ENCODE peak calls at places on chromosomes 3 and 15, in four cellular contexts. J is Panc1, B is stomach, N is HepG2. D is an unnamed sample.

GRCh38 chr15:66894986-66895780 is 170.2 kb upstream of the SMAD3 start:
- DNase-seq in J (no peak), B (no peak), N (no peak), D (no peak)

GRCh38 chr3:28860307-28860706 is 420.6 kb upstream of the RBMS3 start:
- DNase-seq in J (no peak), B (no peak), N (no peak), D (peak; percentile 57)

GRCh38 chr3:130850044-130850797 is 43.7 kb upstream of the ATP2C1 start:
- DNase-seq in J (no peak), B (no peak), N (no peak), D (peak; percentile 57)

GRCh38 chr15:70210538-70210937 is 112.8 kb upstream of the TLE3 start:
- DNase-seq in J (no peak), B (no peak), N (no peak), D (no peak)

GRCh38 chr3:117722856-117723255 is 1013.3 kb downstream of the TUSC7 start:
- DNase-seq in J (no peak), B (no peak), N (no peak), D (no peak)

GRCh38 chr3:190621209-190621608 is 107.3 kb downstream of the IL1RAP start:
- DNase-seq in J (no peak), B (no peak), N (no peak), D (no peak)

GRCh38 chr15:40959331-40960141 is 6.3 kb downstream of the CHAC1 start:
- DNase-seq in J (no peak), B (no peak), N (no peak), D (no peak)

GRCh38 chr3:194117114-194117845 is 18.7 kb upstream of the HES1 start:
- DNase-seq in J (no peak), B (peak; percentile 81), N (no peak), D (no peak)

GRCh38 chr15:43795997-43796396 is 3.9 kb downstream of the SERF2 start:
- DNase-seq in J (no peak), B (no peak), N (no peak), D (no peak)

GRCh38 chr3:155110021-155110420 is 29.9 kb downstream of the MME start:
- DNase-seq in J (no peak), B (no peak), N (no peak), D (no peak)

GRCh38 chr3:37129871-37130270 is 44.5 kb downstream of the LRRFIP2 start:
- DNase-seq in J (no peak), B (no peak), N (no peak), D (no peak)

GRCh38 chr15:82968066-82968465 is 15.5 kb upstream of the HOMER2 start:
- DNase-seq in J (no peak), B (no peak), N (no peak), D (no peak)

GRCh38 chr15:67110400-67110799 is 45.0 kb downstream of the SMAD3 start:
- DNase-seq in J (no peak), B (no peak), N (no peak), D (no peak)

GRCh38 chr15:70289191-70289955 is 191.7 kb upstream of the TLE3 start:
- DNase-seq in J (no peak), B (peak; percentile 87), N (no peak), D (peak; percentile 77)

GRCh38 chr15:68364028-68364659 is 67.8 kb downstream of the ITGA11 start:
- DNase-seq in J (no peak), B (no peak), N (no peak), D (no peak)

GRCh38 chr3:63693351-63693750 is 40.9 kb downstream of the SNTN start:
- DNase-seq in J (no peak), B (no peak), N (no peak), D (no peak)

GRCh38 chr3:66490214-66490613 is 10.6 kb downstream of the LRIG1 start:
- DNase-seq in J (no peak), B (peak; percentile 35), N (no peak), D (peak; percentile 43)

GRCh38 chr3:17489139-17489538 is 253.3 kb downstream of the TBC1D5 start:
- DNase-seq in J (no peak), B (no peak), N (no peak), D (no peak)

GRCh38 chr3:48715179-48715800 is 1.7 kb downstream of the IP6K2 start:
- DNase-seq in J (no peak), B (no peak), N (no peak), D (peak; percentile 40)

GRCh38 chr15:96125681-96126080 is 204.8 kb upstream of the NR2F2 start:
- DNase-seq in J (no peak), B (no peak), N (no peak), D (no peak)

GRCh38 chr3:189294649-189295048 is 122.9 kb downstream of the TPRG1 start:
- DNase-seq in J (no peak), B (no peak), N (no peak), D (no peak)

GRCh38 chr15:77040673-77041072 is 30.2 kb downstream of the TSPAN3 start:
- DNase-seq in J (no peak), B (no peak), N (no peak), D (no peak)

GRCh38 chr15:42919794-42920280 is 741 bp downstream of the TTBK2 start:
- DNase-seq in J (no peak), B (no peak), N (peak; percentile 29), D (peak; percentile 22)

GRCh38 chr3:117622130-117622841 is 912.7 kb downstream of the TUSC7 start:
- DNase-seq in J (no peak), B (no peak), N (no peak), D (no peak)

GRCh38 chr3:47989981-47990440 is 26.2 kb downstream of the MAP4 start:
- DNase-seq in J (peak; percentile 61), B (peak; percentile 79), N (peak; percentile 76), D (peak; percentile 84)

GRCh38 chr15:55774113-55774970 is 31.4 kb upstream of the PRTG start:
- DNase-seq in J (no peak), B (peak; percentile 29), N (peak; percentile 33), D (no peak)

GRCh38 chr3:45124379-45124778 is 21.8 kb downstream of the CDCP1 start:
- DNase-seq in J (peak; percentile 71), B (no peak), N (no peak), D (no peak)

GRCh38 chr15:57422113-57422754 is 45.9 kb downstream of the CGNL1 start:
- DNase-seq in J (no peak), B (no peak), N (peak; percentile 7), D (no peak)

GRCh38 chr3:138332472-138333073 is 2.9 kb upstream of the NME9 start:
- DNase-seq in J (peak; percentile 33), B (no peak), N (peak; percentile 48), D (no peak)

GRCh38 chr3:46208167-46208704 is at the start of gene CCR1:
- DNase-seq in J (no peak), B (no peak), N (peak; percentile 37), D (no peak)

DNA sequence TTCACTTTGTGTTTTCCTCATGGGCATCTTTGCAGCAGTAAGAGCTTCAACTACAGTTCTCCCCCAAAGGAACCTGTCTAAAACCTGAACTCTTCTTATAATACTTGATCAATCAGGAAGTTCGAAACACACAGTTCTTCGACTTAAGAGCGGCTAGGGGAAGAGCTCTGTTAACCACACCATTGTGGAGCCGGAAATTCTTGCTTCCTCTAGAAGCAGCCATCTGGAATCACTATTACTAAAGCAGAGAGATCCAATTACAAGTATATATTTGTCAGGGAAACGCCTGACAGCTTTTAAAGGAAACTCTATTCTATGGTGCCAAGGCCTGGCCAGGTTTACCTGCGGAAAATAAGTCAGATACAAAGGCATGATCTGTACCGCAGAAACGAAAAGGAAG is 337.4 kb upstream of the CBLB start:
- DNase-seq in J (no peak), B (no peak), N (no peak), D (no peak)
- TF ChIP-seq POLR2AphosphoS5 in J (no peak), B (no peak), N (no peak), D (no peak)

DNA sequence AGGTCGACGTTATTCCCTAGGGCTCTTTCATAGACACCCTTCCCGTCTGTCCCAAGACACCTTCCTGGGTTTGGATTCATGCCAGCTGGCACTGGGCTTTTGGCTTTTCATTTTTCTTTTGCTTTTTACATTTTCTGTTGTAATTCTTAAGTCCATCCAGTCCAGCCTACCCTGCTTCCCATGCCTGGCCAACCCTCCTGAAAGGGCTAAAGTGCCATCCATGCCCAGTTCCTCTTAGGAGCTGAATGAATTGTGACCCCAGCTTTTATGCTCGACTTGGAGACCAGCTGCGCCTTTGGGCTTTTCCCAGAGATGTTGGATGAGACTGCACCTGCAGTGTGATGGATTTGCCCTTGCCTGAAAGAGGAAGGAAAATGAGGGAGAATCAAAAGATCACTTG is 25.8 kb downstream of the LRRN1 start:
- DNase-seq in J (no peak), B (no peak), N (no peak), D (no peak)
- TF ChIP-seq POLR2AphosphoS5 in J (no peak), B (no peak), N (no peak), D (no peak)

GRCh38 chr3:99868438-99868723 is 50.7 kb downstream of the CMSS1 start:
- DNase-seq in J (no peak), B (no peak), N (no peak), D (peak; percentile 10)
- TF ChIP-seq POLR2AphosphoS5 in J (no peak), B (no peak), N (no peak), D (no peak)

DNA sequence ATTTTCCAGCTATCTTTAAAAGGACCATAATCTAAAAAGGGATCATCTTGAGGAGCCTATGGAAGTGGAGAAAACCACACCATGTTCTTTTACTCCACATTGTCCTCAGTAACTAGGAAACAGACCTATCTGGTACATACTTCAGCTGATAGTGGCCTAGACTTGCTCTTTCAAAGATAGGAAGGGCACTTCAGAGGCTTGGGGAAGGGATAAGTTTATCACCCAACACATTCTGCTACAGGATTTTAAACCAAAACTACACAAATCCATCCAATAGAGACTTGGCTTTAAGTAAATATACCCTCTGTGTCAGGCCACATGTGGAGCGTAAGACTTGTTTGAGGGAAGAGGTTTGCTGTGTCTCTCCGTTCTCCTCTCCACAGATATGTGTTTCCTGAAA is 35.4 kb downstream of the CP start:
- DNase-seq in J (no peak), B (no peak), N (no peak), D (no peak)
- TF ChIP-seq POLR2AphosphoS5 in J (no peak), B (no peak), N (no peak), D (no peak)

GRCh38 chr3:134134240-134134639 is 104.5 kb upstream of the SLCO2A1 start:
- DNase-seq in J (no peak), B (no peak), N (no peak), D (no peak)

GRCh38 chr3:134136604-134137003 is 106.9 kb upstream of the SLCO2A1 start:
- DNase-seq in J (no peak), B (no peak), N (no peak), D (no peak)

GRCh38 chr3:134132961-134133360 is 103.2 kb upstream of the SLCO2A1 start:
- DNase-seq in J (no peak), B (no peak), N (no peak), D (no peak)

DNA sequence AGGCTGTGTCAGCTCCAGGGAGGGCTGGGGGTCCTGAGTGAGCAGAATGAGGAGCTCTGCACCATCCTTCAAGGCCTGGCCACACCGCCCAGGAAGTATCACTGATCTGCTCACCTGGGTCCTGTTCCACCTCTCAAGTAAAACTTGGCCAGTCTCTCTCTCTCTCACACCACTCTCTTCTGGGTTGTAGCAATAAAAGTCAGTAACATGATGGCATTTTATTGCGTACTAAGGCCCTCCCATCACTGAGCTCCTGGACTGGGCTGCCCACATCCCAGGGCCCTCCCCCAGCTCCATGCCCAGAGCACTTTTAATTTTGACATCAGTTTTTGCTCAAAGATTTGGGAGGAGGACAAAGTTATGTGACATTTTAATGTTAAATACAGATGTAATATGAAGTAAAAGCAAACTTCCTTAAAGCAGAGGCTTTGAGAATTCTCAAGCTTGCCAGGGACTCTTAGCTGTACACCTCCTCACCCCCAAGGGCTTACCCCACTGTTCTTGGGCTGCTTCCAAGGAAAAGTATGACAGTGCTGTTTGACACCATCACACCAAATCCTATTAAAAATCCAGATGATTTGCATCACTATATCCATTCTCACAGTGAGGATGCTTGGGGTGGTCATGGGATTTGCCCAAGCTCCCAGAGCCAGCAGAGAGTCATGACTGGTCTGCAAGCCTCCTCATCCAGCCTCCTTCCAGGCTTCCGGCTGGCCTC is 105.1 kb upstream of the SLCO2A1 start:
- DNase-seq in J (no peak), B (no peak), N (no peak), D (no peak)
- TF ChIP-seq POLR2AphosphoS5 in J (no peak), B (no peak), N (no peak), D (no peak)

GRCh38 chr3:174132006-174132405 is 727.1 kb upstream of the NAALADL2 start:
- DNase-seq in J (no peak), B (no peak), N (no peak), D (no peak)
- TF ChIP-seq POLR2AphosphoS5 in J (no peak), B (no peak), N (no peak), D (no peak)